ENCODE peak calls at places on chromosomes 7 and 10, in seven cellular contexts. F, N, I, O, E, C and M are unnamed samples.

GRCh38 chr7:142482899-142483658 is 225.2 kb upstream of the PRSS58 start:
- DNase-seq in F (peak), N (no peak), I (peak), O (peak), E (no peak), C (peak), M (no peak)

GRCh38 chr7:90430614-90431445 is 27.6 kb downstream of the CLDN12 start:
- DNase-seq in F (no peak), N (no peak), I (no peak), O (no peak), E (no peak), C (no peak), M (no peak)

GRCh38 chr10:112751651-112752050 is 198.4 kb upstream of the TCF7L2 start:
- DNase-seq in F (no peak), N (no peak), I (no peak), O (no peak), E (no peak), C (no peak), M (no peak)

GRCh38 chr10:109956454-109957091 is 33.3 kb upstream of the XPNPEP1 start:
- DNase-seq in F (peak), N (no peak), I (peak), O (peak), E (no peak), C (peak), M (no peak)

GRCh38 chr7:26074919-26075318 is 77.1 kb upstream of the NFE2L3 start:
- DNase-seq in F (no peak), N (no peak), I (no peak), O (no peak), E (no peak), C (no peak), M (no peak)

GRCh38 chr7:52862321-52862720 is 173.1 kb upstream of the POM121L12 start:
- DNase-seq in F (no peak), N (no peak), I (no peak), O (no peak), E (no peak), C (no peak), M (no peak)

GRCh38 chr10:132489704-132490534 is 47.7 kb upstream of the INPP5A start:
- DNase-seq in F (no peak), N (no peak), I (no peak), O (no peak), E (no peak), C (no peak), M (no peak)

GRCh38 chr7:95950698-95951097 is 178.3 kb downstream of the DYNC1I1 start:
- DNase-seq in F (no peak), N (no peak), I (no peak), O (no peak), E (no peak), C (no peak), M (no peak)

GRCh38 chr7:120404042-120404441 is 131.1 kb downstream of the KCND2 start:
- DNase-seq in F (no peak), N (no peak), I (no peak), O (no peak), E (no peak), C (no peak), M (no peak)

GRCh38 chr7:130973637-130974036 is 239.6 kb upstream of the KLF14 start:
- DNase-seq in F (no peak), N (no peak), I (no peak), O (no peak), E (no peak), C (no peak), M (no peak)

GRCh38 chr7:30923009-30923773 is 11.5 kb downstream of the AQP1 start:
- DNase-seq in F (peak), N (no peak), I (no peak), O (no peak), E (no peak), C (no peak), M (no peak)

GRCh38 chr10:79203833-79204232 is 135.1 kb downstream of the ZMIZ1 start:
- DNase-seq in F (peak), N (no peak), I (no peak), O (no peak), E (no peak), C (no peak), M (no peak)

GRCh38 chr10:79200346-79200745 is 131.6 kb downstream of the ZMIZ1 start:
- DNase-seq in F (no peak), N (no peak), I (no peak), O (no peak), E (no peak), C (no peak), M (no peak)

GRCh38 chr10:79203014-79203675 is 134.4 kb downstream of the ZMIZ1 start:
- DNase-seq in F (no peak), N (no peak), I (no peak), O (no peak), E (no peak), C (no peak), M (no peak)

GRCh38 chr10:79201706-79202105 is 132.9 kb downstream of the ZMIZ1 start:
- DNase-seq in F (no peak), N (no peak), I (no peak), O (no peak), E (no peak), C (no peak), M (no peak)

DNA sequence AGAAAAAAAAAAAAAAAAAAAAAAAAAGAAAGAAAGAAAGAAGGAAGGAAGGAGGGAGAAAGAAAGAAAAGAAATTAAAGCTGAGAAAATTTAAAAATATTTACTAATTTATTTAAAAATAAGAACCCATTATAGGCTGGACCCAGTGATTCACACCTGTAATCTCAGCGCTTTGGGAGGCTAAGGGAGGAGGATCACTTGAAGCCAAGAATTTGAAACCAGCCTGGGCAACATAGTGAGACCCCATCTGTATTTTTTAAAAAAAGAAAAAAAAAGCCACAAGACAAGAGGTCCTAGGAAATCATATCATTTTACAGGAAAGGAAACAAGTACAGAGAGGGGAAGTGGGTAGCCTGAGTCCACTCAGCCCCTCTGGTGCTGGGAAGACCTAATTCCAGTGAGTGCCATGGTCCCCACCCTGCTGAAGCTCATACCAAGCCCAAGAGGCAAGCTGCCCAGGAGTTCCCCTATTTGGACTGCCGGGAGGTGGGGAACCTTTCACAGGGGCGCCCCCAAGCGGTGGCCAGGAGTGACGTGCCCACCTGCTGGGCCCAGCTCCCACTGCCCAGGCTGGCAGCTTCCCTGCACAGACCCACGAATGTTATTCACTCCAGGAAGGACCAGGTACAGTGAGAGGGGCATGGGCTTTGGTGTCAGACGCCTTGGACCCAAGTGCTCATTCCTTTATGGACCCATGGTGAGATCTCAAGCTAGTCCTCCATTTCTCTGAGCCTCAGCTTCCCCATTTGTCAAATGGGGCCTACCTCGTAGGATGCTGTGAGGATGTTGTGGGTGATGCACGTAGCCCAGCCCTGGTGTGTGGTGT is 133.6 kb downstream of the ZMIZ1 start:
- DNase-seq in F (peak), N (no peak), I (no peak), O (peak), E (no peak), C (peak), M (peak)
- TF ChIP-seq JUND in F (no peak), N (no peak), I (no peak), O (no peak), E (no peak), C (no peak), M (no peak)

GRCh38 chr7:116998567-116998966 is 45.3 kb downstream of the ST7 start:
- DNase-seq in F (no peak), N (no peak), I (no peak), O (no peak), E (no peak), C (no peak), M (no peak)
- TF ChIP-seq JUND in F (no peak), N (no peak), I (no peak), O (no peak), E (no peak), C (no peak), M (no peak)

GRCh38 chr7:47635091-47636090 is 53.5 kb upstream of the TNS3 start:
- DNase-seq in F (peak), N (no peak), I (no peak), O (no peak), E (no peak), C (peak), M (peak)
- TF ChIP-seq JUND in F (no peak), N (no peak), I (no peak), O (no peak), E (no peak), C (no peak), M (no peak)

DNA sequence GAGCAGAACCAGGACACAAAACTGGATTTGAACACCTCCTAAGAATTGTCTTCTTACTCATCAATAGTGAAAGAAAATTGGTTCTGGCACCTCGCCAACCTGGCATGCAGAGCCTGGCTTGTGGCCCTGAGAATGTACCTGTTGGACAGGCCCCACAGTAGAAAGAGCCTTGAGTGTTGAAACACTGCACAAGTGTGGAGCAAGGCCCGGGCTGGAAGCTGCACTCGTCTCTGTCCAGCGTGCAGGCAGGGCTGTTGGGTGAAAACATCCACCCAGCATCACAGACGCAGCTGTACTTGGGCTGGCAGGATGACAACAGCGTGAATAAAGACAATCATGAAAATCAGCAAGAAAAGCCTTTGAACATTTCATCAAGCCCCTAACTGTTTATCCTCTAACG is 15.7 kb downstream of the CUBN start:
- DNase-seq in F (no peak), N (no peak), I (no peak), O (no peak), E (no peak), C (no peak), M (no peak)
- TF ChIP-seq JUND in F (no peak), N (no peak), I (no peak), O (no peak), E (no peak), C (no peak), M (no peak)

GRCh38 chr7:44145419-44145968 is 4.4 kb upstream of the MYL7 start:
- DNase-seq in F (peak), N (no peak), I (no peak), O (peak), E (no peak), C (no peak), M (no peak)
- TF ChIP-seq JUND in F (no peak), N (no peak), I (no peak), O (no peak), E (no peak), C (no peak), M (no peak)

GRCh38 chr10:29440981-29441380 is 152.1 kb downstream of the LYZL1 start:
- DNase-seq in F (no peak), N (no peak), I (no peak), O (no peak), E (no peak), C (no peak), M (no peak)

GRCh38 chr10:29438271-29438670 is 149.4 kb downstream of the LYZL1 start:
- DNase-seq in F (no peak), N (no peak), I (no peak), O (no peak), E (no peak), C (no peak), M (no peak)

GRCh38 chr10:29448125-29448524 is 159.3 kb downstream of the LYZL1 start:
- DNase-seq in F (no peak), N (no peak), I (no peak), O (no peak), E (no peak), C (no peak), M (no peak)

GRCh38 chr10:29446327-29446726 is 157.5 kb downstream of the LYZL1 start:
- DNase-seq in F (no peak), N (no peak), I (no peak), O (no peak), E (no peak), C (no peak), M (no peak)

GRCh38 chr10:29443745-29444523 is 155.1 kb downstream of the LYZL1 start:
- DNase-seq in F (no peak), N (no peak), I (no peak), O (no peak), E (no peak), C (peak), M (no peak)
- TF ChIP-seq JUND in F (no peak), N (no peak), I (no peak), O (no peak), E (no peak), C (no peak), M (no peak)

GRCh38 chr10:123144697-123145541 is 3.0 kb upstream of the HMX2 start:
- DNase-seq in F (peak), N (no peak), I (no peak), O (peak), E (no peak), C (no peak), M (peak)
- TF ChIP-seq JUND in F (no peak), N (no peak), I (no peak), O (no peak), E (no peak), C (no peak), M (no peak)

GRCh38 chr7:106344206-106344605 is 59.4 kb upstream of the NAMPT start:
- DNase-seq in F (no peak), N (no peak), I (no peak), O (no peak), E (no peak), C (no peak), M (no peak)

GRCh38 chr7:106346678-106347217 is 62.0 kb upstream of the NAMPT start:
- DNase-seq in F (no peak), N (no peak), I (peak), O (no peak), E (peak), C (no peak), M (no peak)

GRCh38 chr7:106346167-106346677 is 61.4 kb upstream of the NAMPT start:
- DNase-seq in F (no peak), N (no peak), I (no peak), O (no peak), E (no peak), C (no peak), M (no peak)

GRCh38 chr7:106344861-106345260 is 60.1 kb upstream of the NAMPT start:
- DNase-seq in F (no peak), N (no peak), I (no peak), O (no peak), E (no peak), C (no peak), M (no peak)

DNA sequence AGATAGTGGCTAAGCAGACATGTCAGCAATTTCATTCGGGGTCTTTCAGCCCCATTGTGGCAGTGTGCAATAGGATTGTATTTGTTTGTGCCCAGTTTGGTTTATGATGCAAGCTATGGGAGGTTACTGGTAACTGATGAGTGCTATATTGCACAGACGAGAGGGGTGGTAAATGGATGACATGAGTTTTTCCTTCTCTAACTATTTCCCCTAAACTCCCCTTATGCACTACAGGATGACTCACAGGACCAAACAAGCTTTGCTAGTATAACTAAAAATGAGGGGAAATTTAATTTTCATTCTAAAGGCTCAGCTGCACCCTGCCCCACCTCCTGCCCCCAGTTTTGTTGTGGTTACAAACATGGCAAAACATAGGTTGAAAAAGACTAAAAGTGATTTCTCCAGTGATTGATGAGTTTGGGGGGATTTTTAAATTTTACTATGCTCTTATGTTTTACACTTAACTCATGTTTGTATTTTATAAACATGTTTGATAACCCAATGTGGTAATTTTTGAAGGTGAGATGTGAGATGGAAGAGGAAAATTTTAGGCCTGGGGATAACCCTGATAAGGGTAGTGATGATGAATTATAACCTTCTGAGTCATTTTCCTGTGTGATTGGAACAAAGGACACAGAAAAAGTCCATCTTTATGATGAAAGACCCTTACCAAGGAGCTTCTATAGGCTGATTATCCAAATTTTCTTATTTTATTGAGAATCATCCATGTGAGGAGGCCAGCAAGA is 60.8 kb upstream of the NAMPT start:
- DNase-seq in F (no peak), N (no peak), I (no peak), O (no peak), E (no peak), C (no peak), M (no peak)
- TF ChIP-seq JUND in F (no peak), N (no peak), I (peak), O (peak), E (no peak), C (no peak), M (no peak)

DNA sequence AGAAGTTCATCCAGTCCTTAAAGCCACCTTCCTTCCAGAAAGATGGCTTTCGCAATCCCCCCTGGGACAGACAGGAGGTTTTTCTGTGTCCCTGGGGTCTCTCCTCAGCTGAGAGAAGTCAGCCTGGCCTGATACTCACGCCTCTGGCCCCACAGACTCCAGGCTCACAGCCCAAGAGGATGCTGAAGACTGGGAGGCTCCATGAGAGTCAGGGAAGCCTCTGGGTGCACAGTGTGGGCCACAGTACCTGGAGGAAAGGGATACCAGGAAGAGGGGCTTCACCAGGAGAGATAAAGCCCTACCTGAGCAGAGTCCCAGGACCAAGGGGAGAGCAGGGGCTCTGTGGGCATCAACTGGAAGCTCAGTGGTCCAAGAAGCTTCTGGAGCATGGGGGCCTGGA is 324.4 kb downstream of the GRID1 start:
- DNase-seq in F (no peak), N (no peak), I (no peak), O (no peak), E (no peak), C (no peak), M (no peak)
- TF ChIP-seq JUND in F (no peak), N (no peak), I (no peak), O (no peak), E (no peak), C (no peak), M (no peak)